ENCODE peak calls at places on chromosomes 11 and 22, in four cellular contexts. One of them, this sample, is unnamed.

GRCh38 chr11:86193297-86194095 is 51.1 kb upstream of the EED start:
- DNase-seq in K562: peak
- DNase-seq in GM12878: peak
- DNase-seq in HepG2: peak
- DNase-seq in this sample: peak

GRCh38 chr22:31055322-31056159 is 25.6 kb upstream of the SMTN start:
- DNase-seq in K562: no peak
- DNase-seq in GM12878: no peak
- DNase-seq in HepG2: peak
- DNase-seq in this sample: peak

GRCh38 chr11:94786264-94787126 is 18.3 kb downstream of the AMOTL1 start:
- DNase-seq in GM12878: no peak
- DNase-seq in HepG2: peak
- DNase-seq in K562: peak
- DNase-seq in this sample: peak

GRCh38 chr11:33694346-33695050 is 6.1 kb downstream of the C11orf91 start:
- DNase-seq in K562: no peak
- DNase-seq in GM12878: no peak
- DNase-seq in HepG2: no peak
- DNase-seq in this sample: peak

GRCh38 chr22:29661355-29661754 is 57.9 kb downstream of the NF2 start:
- DNase-seq in K562: no peak
- DNase-seq in HepG2: no peak
- DNase-seq in GM12878: no peak
- DNase-seq in this sample: no peak

GRCh38 chr11:129143335-129143734 is 48.8 kb downstream of the ARHGAP32 start:
- DNase-seq in K562: no peak
- DNase-seq in GM12878: no peak
- DNase-seq in HepG2: peak
- DNase-seq in this sample: no peak

GRCh38 chr22:34283844-34284243 is 363.6 kb upstream of the LARGE1 start:
- DNase-seq in GM12878: no peak
- DNase-seq in HepG2: no peak
- DNase-seq in K562: no peak
- DNase-seq in this sample: no peak

GRCh38 chr11:122154227-122154626 is 38.2 kb upstream of the BLID start:
- DNase-seq in HepG2: no peak
- DNase-seq in K562: no peak
- DNase-seq in GM12878: no peak
- DNase-seq in this sample: no peak

GRCh38 chr11:65435330-65435931 is 12.8 kb downstream of the NEAT1 start:
- DNase-seq in HepG2: no peak
- DNase-seq in K562: no peak
- DNase-seq in GM12878: no peak
- DNase-seq in this sample: no peak

GRCh38 chr11:2768471-2769408 is 68.9 kb upstream of the KCNQ1OT1 start:
- DNase-seq in GM12878: no peak
- DNase-seq in K562: peak
- DNase-seq in HepG2: no peak
- DNase-seq in this sample: no peak

GRCh38 chr22:30078320-30079311 is 1.6 kb upstream of the HORMAD2 start:
- DNase-seq in GM12878: peak
- DNase-seq in K562: no peak
- DNase-seq in HepG2: no peak
- DNase-seq in this sample: no peak

GRCh38 chr11:4626207-4627105 is 10.8 kb upstream of the OR51D1 start:
- DNase-seq in GM12878: no peak
- DNase-seq in K562: peak
- DNase-seq in HepG2: peak
- DNase-seq in this sample: peak

GRCh38 chr11:7204778-7205177 is 46.9 kb upstream of the SYT9 start:
- DNase-seq in HepG2: no peak
- DNase-seq in GM12878: no peak
- DNase-seq in K562: no peak
- DNase-seq in this sample: no peak

GRCh38 chr22:27648853-27649252 is 152.7 kb downstream of the MN1 start:
- DNase-seq in GM12878: no peak
- DNase-seq in HepG2: no peak
- DNase-seq in K562: no peak
- DNase-seq in this sample: no peak

GRCh38 chr11:18384157-18384641 is 10.2 kb upstream of the LDHA start:
- DNase-seq in GM12878: peak
- DNase-seq in HepG2: peak
- DNase-seq in K562: peak
- DNase-seq in this sample: peak

GRCh38 chr11:27358306-27358705 is 4.7 kb downstream of the CCDC34 start:
- DNase-seq in K562: no peak
- DNase-seq in HepG2: no peak
- DNase-seq in GM12878: no peak
- DNase-seq in this sample: no peak

GRCh38 chr11:66886671-66887221 is 29.9 kb downstream of the LRFN4 start:
- DNase-seq in HepG2: no peak
- DNase-seq in GM12878: no peak
- DNase-seq in K562: peak
- DNase-seq in this sample: no peak

GRCh38 chr11:96091476-96091875 is 167.6 kb upstream of the MTMR2 start:
- DNase-seq in HepG2: peak
- DNase-seq in K562: no peak
- DNase-seq in GM12878: no peak
- DNase-seq in this sample: no peak

GRCh38 chr22:44274918-44275665 is 37.7 kb downstream of the SHISAL1 start:
- DNase-seq in GM12878: no peak
- DNase-seq in K562: no peak
- DNase-seq in HepG2: no peak
- DNase-seq in this sample: no peak

GRCh38 chr11:67583319-67584204 is at the start of gene GSTP1:
- DNase-seq in K562: peak
- DNase-seq in HepG2: no peak
- DNase-seq in GM12878: no peak
- DNase-seq in this sample: peak

GRCh38 chr22:26066534-26066933 is 102.7 kb upstream of the SEZ6L start:
- DNase-seq in K562: no peak
- DNase-seq in GM12878: no peak
- DNase-seq in HepG2: no peak
- DNase-seq in this sample: no peak

GRCh38 chr11:118415739-118416068 is 14.3 kb downstream of the ATP5MG start:
- DNase-seq in GM12878: no peak
- DNase-seq in K562: peak
- DNase-seq in HepG2: no peak
- DNase-seq in this sample: peak

GRCh38 chr22:38110008-38110862 is at the start of gene BAIAP2L2:
- DNase-seq in GM12878: no peak
- DNase-seq in HepG2: peak
- DNase-seq in K562: no peak
- DNase-seq in this sample: no peak

GRCh38 chr22:38109391-38110000 is 988 bp downstream of the BAIAP2L2 start:
- DNase-seq in K562: no peak
- DNase-seq in GM12878: no peak
- DNase-seq in HepG2: no peak
- DNase-seq in this sample: no peak

GRCh38 chr22:38106814-38107578 is 3.5 kb downstream of the BAIAP2L2 start:
- DNase-seq in HepG2: no peak
- DNase-seq in K562: no peak
- DNase-seq in GM12878: no peak
- DNase-seq in this sample: no peak

GRCh38 chr22:38107692-38108515 is 2.6 kb downstream of the BAIAP2L2 start:
- DNase-seq in K562: no peak
- DNase-seq in HepG2: peak
- DNase-seq in GM12878: no peak
- DNase-seq in this sample: no peak

GRCh38 chr22:38108561-38109319 is 1.7 kb downstream of the BAIAP2L2 start:
- DNase-seq in K562: no peak
- DNase-seq in GM12878: no peak
- DNase-seq in HepG2: no peak
- DNase-seq in this sample: no peak
- TF ChIP-seq FOXM1 in K562: no peak
- TF ChIP-seq FOXM1 in GM12878: no peak
- TF ChIP-seq FOXM1 in HepG2: no peak
- TF ChIP-seq FOXM1 in this sample: no peak

GRCh38 chr11:107740256-107740655 is 28.4 kb upstream of the SLN start:
- DNase-seq in GM12878: no peak
- DNase-seq in K562: no peak
- DNase-seq in HepG2: no peak
- DNase-seq in this sample: no peak
- TF ChIP-seq MXI1 in GM12878: no peak
- TF ChIP-seq MXI1 in K562: no peak
- TF ChIP-seq MXI1 in HepG2: no peak
- TF ChIP-seq MXI1 in this sample: no peak

GRCh38 chr11:36011574-36011973 is 67.7 kb downstream of the LDLRAD3 start:
- DNase-seq in K562: no peak
- DNase-seq in GM12878: no peak
- DNase-seq in HepG2: no peak
- DNase-seq in this sample: no peak

GRCh38 chr11:36007127-36007824 is 63.4 kb downstream of the LDLRAD3 start:
- DNase-seq in HepG2: no peak
- DNase-seq in GM12878: no peak
- DNase-seq in K562: no peak
- DNase-seq in this sample: no peak

GRCh38 chr11:36008576-36008975 is 64.7 kb downstream of the LDLRAD3 start:
- DNase-seq in HepG2: no peak
- DNase-seq in K562: no peak
- DNase-seq in GM12878: no peak
- DNase-seq in this sample: no peak

GRCh38 chr11:36010010-36010740 is 66.3 kb downstream of the LDLRAD3 start:
- DNase-seq in GM12878: no peak
- DNase-seq in HepG2: no peak
- DNase-seq in K562: no peak
- DNase-seq in this sample: no peak

GRCh38 chr11:36009469-36009868 is 65.6 kb downstream of the LDLRAD3 start:
- DNase-seq in HepG2: no peak
- DNase-seq in K562: no peak
- DNase-seq in GM12878: no peak
- DNase-seq in this sample: no peak
- TF ChIP-seq FOXM1 in HepG2: no peak
- TF ChIP-seq FOXM1 in K562: no peak
- TF ChIP-seq FOXM1 in GM12878: no peak
- TF ChIP-seq FOXM1 in this sample: no peak

GRCh38 chr22:46589871-46590271 is 30.3 kb upstream of the GRAMD4 start:
- DNase-seq in K562: no peak
- DNase-seq in HepG2: no peak
- DNase-seq in GM12878: no peak
- DNase-seq in this sample: no peak
- TF ChIP-seq MXI1 in K562: no peak
- TF ChIP-seq MXI1 in HepG2: no peak
- TF ChIP-seq MXI1 in GM12878: no peak
- TF ChIP-seq MXI1 in this sample: no peak

DNA sequence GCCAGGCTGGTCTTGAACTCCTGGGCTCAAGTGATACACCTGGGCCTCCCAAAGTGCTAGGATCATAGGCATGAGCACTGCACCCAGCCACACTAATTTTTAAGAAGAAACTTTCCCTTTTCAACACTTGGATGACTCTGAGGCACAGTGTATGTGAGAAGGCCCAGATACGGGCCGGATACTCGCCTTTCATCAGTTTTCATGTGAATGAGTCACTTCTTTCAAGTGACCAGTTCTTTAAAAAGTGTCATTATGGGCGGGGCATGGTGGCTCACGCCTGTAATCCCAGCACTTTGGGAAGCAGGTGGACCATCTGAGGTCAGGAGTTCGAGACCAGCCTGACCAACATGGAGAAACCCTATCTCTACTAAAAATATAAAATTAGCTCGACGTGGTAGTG is 120.8 kb downstream of the CTTN start:
- DNase-seq in GM12878: peak
- DNase-seq in K562: no peak
- DNase-seq in HepG2: no peak
- DNase-seq in this sample: no peak
- TF ChIP-seq FOXM1 in GM12878: no peak
- TF ChIP-seq FOXM1 in K562: no peak
- TF ChIP-seq FOXM1 in HepG2: no peak
- TF ChIP-seq FOXM1 in this sample: no peak

GRCh38 chr11:69270929-69271328 is 23.0 kb upstream of the MYEOV start:
- DNase-seq in GM12878: no peak
- DNase-seq in HepG2: no peak
- DNase-seq in K562: no peak
- DNase-seq in this sample: no peak
- TF ChIP-seq MXI1 in GM12878: no peak
- TF ChIP-seq MXI1 in HepG2: no peak
- TF ChIP-seq MXI1 in K562: no peak
- TF ChIP-seq MXI1 in this sample: no peak

DNA sequence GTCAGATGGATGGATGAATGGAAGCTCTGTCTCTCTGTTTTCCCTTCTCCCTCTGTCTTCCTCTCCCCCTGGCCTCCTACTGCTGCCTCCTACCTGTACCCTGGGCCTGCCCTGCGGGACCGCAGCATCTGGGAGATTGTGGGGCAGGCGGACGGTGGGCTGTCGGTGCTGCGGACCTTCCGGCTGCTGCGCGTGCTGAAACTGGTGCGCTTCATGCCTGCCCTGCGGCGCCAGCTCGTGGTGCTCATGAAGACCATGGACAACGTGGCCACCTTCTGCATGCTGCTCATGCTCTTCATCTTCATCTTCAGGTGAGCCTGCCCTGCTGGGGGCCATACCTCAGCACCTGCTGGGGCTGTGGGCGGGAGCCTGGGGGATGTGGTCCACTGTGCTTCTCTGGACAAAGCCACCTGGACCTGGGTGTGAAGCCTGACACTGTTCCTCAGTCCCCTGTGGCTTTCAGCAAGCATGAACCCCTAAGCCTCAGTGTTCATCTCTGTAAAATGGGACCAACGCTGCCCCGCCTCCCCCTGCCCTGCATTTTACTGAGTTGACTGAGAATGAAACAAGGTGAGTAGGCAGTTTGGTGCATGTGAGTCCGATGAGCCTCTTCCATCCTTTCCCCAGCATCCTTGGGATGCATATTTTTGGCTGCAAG is 88.4 kb downstream of the CACNA1I start:
- DNase-seq in GM12878: no peak
- DNase-seq in K562: no peak
- DNase-seq in HepG2: no peak
- DNase-seq in this sample: no peak
- TF ChIP-seq FOXM1 in GM12878: no peak
- TF ChIP-seq FOXM1 in K562: no peak
- TF ChIP-seq FOXM1 in HepG2: no peak
- TF ChIP-seq FOXM1 in this sample: no peak

GRCh38 chr22:21775061-21775460 is 39.5 kb upstream of the YPEL1 start:
- DNase-seq in K562: no peak
- DNase-seq in HepG2: no peak
- DNase-seq in GM12878: no peak
- DNase-seq in this sample: no peak
- TF ChIP-seq MXI1 in K562: no peak
- TF ChIP-seq MXI1 in HepG2: no peak
- TF ChIP-seq MXI1 in GM12878: no peak
- TF ChIP-seq MXI1 in this sample: no peak